ENCODE peak calls at places on chromosome 6, in four cellular contexts. C is central memory CD4-positive, alpha-beta T cell; O is stimulated activated CD8-positive, alpha-beta memory T cell treated with anti-CD3 and anti-CD28 coated beads, Interleukin-7, amount 100 ng/mL, for 4 hours; G is NCI-H2029. Z is an unnamed sample.
A peak's percentile ranks its signal among the peaks of the same experiment; 100 is the strongest.

GRCh38 chr6:107547061-107547840 is 57.3 kb downstream of the SOBP start:
- DNase-seq in C (no peak), O (no peak), G (no peak), Z (no peak)

GRCh38 chr6:52360028-52360427 is 1.9 kb upstream of the PAQR8 start:
- DNase-seq in C (no peak), O (no peak), G (no peak), Z (no peak)

GRCh38 chr6:112227992-112228391 is 26.4 kb downstream of the LAMA4 start:
- DNase-seq in C (no peak), O (no peak), G (no peak), Z (no peak)

GRCh38 chr6:157235600-157236039 is 87.7 kb downstream of the TMEM242 start:
- DNase-seq in C (peak; percentile 52), O (peak; percentile 10), G (no peak), Z (peak; percentile 33)

GRCh38 chr6:149852881-149853280 is 11.3 kb downstream of the LRP11 start:
- DNase-seq in C (no peak), O (no peak), G (no peak), Z (no peak)

GRCh38 chr6:81762132-81762531 is 9.7 kb upstream of the TENT5A start:
- DNase-seq in C (no peak), O (no peak), G (no peak), Z (no peak)

GRCh38 chr6:144064831-144065668 is 30.3 kb downstream of the SF3B5 start:
- DNase-seq in C (no peak), O (no peak), G (no peak), Z (no peak)

GRCh38 chr6:21444861-21445260 is 148.7 kb upstream of the SOX4 start:
- DNase-seq in C (no peak), O (no peak), G (no peak), Z (no peak)

GRCh38 chr6:168574075-168574698 is 133.2 kb downstream of the SMOC2 start:
- DNase-seq in C (no peak), O (no peak), G (no peak), Z (no peak)

GRCh38 chr6:163337958-163338357 is 76.6 kb upstream of the QKI start:
- DNase-seq in C (no peak), O (no peak), G (peak; percentile 91), Z (no peak)

GRCh38 chr6:50147371-50147770 is 97.6 kb upstream of the DEFB112 start:
- DNase-seq in C (no peak), O (no peak), G (no peak), Z (no peak)

GRCh38 chr6:35302604-35303218 is 5.1 kb downstream of the DEF6 start:
- DNase-seq in C (peak; percentile 90), O (peak; percentile 87), G (no peak), Z (peak; percentile 76)

GRCh38 chr6:36666726-36667591 is 11.6 kb upstream of the CDKN1A start:
- DNase-seq in C (no peak), O (no peak), G (no peak), Z (no peak)

GRCh38 chr6:168999392-168999791 is 254.3 kb downstream of the THBS2 start:
- DNase-seq in C (no peak), O (no peak), G (no peak), Z (no peak)

GRCh38 chr6:137309078-137309762 is 90.0 kb upstream of the IFNGR1 start:
- DNase-seq in C (peak; percentile 14), O (no peak), G (peak; percentile 43), Z (no peak)

GRCh38 chr6:2989332-2990178 is 10.1 kb upstream of the NQO2 start:
- DNase-seq in C (peak; percentile 91), O (peak; percentile 69), G (peak; percentile 100), Z (peak; percentile 67)

GRCh38 chr6:1641391-1641790 is 31.7 kb downstream of the FOXC1 start:
- DNase-seq in C (no peak), O (no peak), G (no peak), Z (no peak)

GRCh38 chr6:129717287-129717686 is 7.3 kb upstream of the ARHGAP18 start:
- DNase-seq in C (no peak), O (no peak), G (no peak), Z (no peak)

GRCh38 chr6:107866606-107867301 is 42.6 kb upstream of the SCML4 start:
- DNase-seq in C (peak; percentile 38), O (peak; percentile 29), G (peak; percentile 19), Z (no peak)

GRCh38 chr6:158911746-158912158 is 88.2 kb downstream of the RSPH3 start:
- DNase-seq in C (peak; percentile 29), O (no peak), G (peak; percentile 34), Z (peak; percentile 23)

GRCh38 chr6:90131614-90132423 is 164.8 kb downstream of the BACH2 start:
- DNase-seq in C (no peak), O (no peak), G (no peak), Z (no peak)

GRCh38 chr6:2353412-2354137 is 108.2 kb upstream of the GMDS start:
- DNase-seq in C (peak; percentile 12), O (peak; percentile 21), G (peak; percentile 55), Z (peak; percentile 18)